ENCODE peak calls at places on chromosomes 5 and 9, in eight cellular contexts. T is H7; F is mesothelial cell of epicardium; W is mucosa of gallbladder; B is stimulated activated CD4-positive, alpha-beta T cell treated with anti-CD3 and anti-CD28 coated beads, Interleukin-12 subunit alpha, Interleukin-12 subunit beta, amount 100 ng/mL, for 24 hours; M is iPS DF 19.7; P is Calu3; V is body of pancreas. I is an unnamed sample.

GRCh38 chr5:150759334-150759583 is 442 bp upstream of the DCTN4 start:
- DNase-seq in T (no peak), F (no peak), W (no peak), B (no peak), M (no peak), P (no peak), V (no peak), I (no peak)

GRCh38 chr9:75087279-75087823 is 604 bp downstream of the NMRK1 start:
- DNase-seq in T (peak; percentile 33), F (no peak), W (peak; percentile 33), B (no peak), M (no peak), P (peak; percentile 11), V (peak; percentile 61), I (no peak)

GRCh38 chr9:100852088-100852487 is 176.4 kb upstream of the PLPPR1 start:
- DNase-seq in T (no peak), F (no peak), W (no peak), B (no peak), M (no peak), P (no peak), V (no peak), I (no peak)

GRCh38 chr5:98880151-98880550 is 48.7 kb downstream of the CHD1 start:
- DNase-seq in T (no peak), F (no peak), W (no peak), B (peak; percentile 10), M (no peak), P (peak; percentile 46), V (no peak), I (no peak)

GRCh38 chr5:9715891-9716335 is 85.8 kb upstream of the TAS2R1 start:
- DNase-seq in T (no peak), F (no peak), W (no peak), B (no peak), M (no peak), P (no peak), V (no peak), I (no peak)

GRCh38 chr9:6788175-6789016 is 30.6 kb downstream of the KDM4C start:
- DNase-seq in T (peak; percentile 38), F (no peak), W (peak; percentile 16), B (no peak), M (no peak), P (no peak), V (no peak), I (no peak)

GRCh38 chr5:76209297-76209696 is 126.1 kb downstream of the SV2C start:
- DNase-seq in T (no peak), F (no peak), W (no peak), B (no peak), M (no peak), P (no peak), V (no peak), I (no peak)

GRCh38 chr5:159422371-159422770 is 92.1 kb upstream of the IL12B start:
- DNase-seq in T (no peak), F (no peak), W (no peak), B (no peak), M (no peak), P (no peak), V (no peak), I (no peak)

GRCh38 chr5:175254155-175254554 is 189.8 kb downstream of the DRD1 start:
- DNase-seq in T (no peak), F (no peak), W (peak; percentile 62), B (no peak), M (no peak), P (no peak), V (no peak), I (no peak)

I was measured in chondrocyte.